ENCODE peak calls at places on chromosomes 11 and 22, in seven cellular contexts. C is astrocyte of the spinal cord, M is Peyer's patch, L is DMS153, Q is mucosa of descending colon, O is Calu3, I is NCI-H1105 treated with DMSO at 0.1 percent for 48 hours. Z is an unnamed sample.

GRCh38 chr11:7449196-7449840 is 36.0 kb upstream of the OLFML1 start:
- DNase-seq in C (no peak), M (no peak), L (no peak), Q (no peak), O (no peak), I (no peak), Z (no peak)

GRCh38 chr11:121212696-121213567 is 79.6 kb upstream of the SC5D start:
- DNase-seq in C (no peak), M (no peak), L (no peak), Q (no peak), O (no peak), I (no peak), Z (no peak)

GRCh38 chr22:39252461-39253391 is 7.9 kb upstream of the PDGFB start:
- DNase-seq in C (no peak), M (no peak), L (no peak), Q (no peak), O (no peak), I (no peak), Z (no peak)

GRCh38 chr22:46758867-46759290 is 3.6 kb upstream of the TBC1D22A start:
- DNase-seq in C (peak), M (peak), L (no peak), Q (peak), O (peak), I (no peak), Z (peak)

GRCh38 chr11:125378596-125378995 is 117.5 kb downstream of the FEZ1 start:
- DNase-seq in C (no peak), M (no peak), L (no peak), Q (no peak), O (no peak), I (no peak), Z (no peak)

GRCh38 chr11:102312656-102313055 is 4.6 kb upstream of the BIRC3 start:
- DNase-seq in C (peak), M (no peak), L (no peak), Q (no peak), O (no peak), I (no peak), Z (no peak)

GRCh38 chr11:133160754-133161153 is 371.5 kb downstream of the OPCML start:
- DNase-seq in C (no peak), M (no peak), L (no peak), Q (no peak), O (no peak), I (no peak), Z (no peak)

GRCh38 chr11:10679644-10680043 is 13.9 kb downstream of the IRAG1 start:
- DNase-seq in C (no peak), M (no peak), L (no peak), Q (no peak), O (no peak), I (no peak), Z (no peak)

GRCh38 chr11:104968365-104968855 is at the start of gene CASP4:
- DNase-seq in C (peak), M (peak), L (peak), Q (no peak), O (peak), I (peak), Z (peak)

GRCh38 chr11:74506823-74507222 is 13.3 kb upstream of the LIPT2 start:
- DNase-seq in C (no peak), M (no peak), L (no peak), Q (no peak), O (no peak), I (no peak), Z (no peak)

GRCh38 chr11:106644824-106645223 is 373.5 kb downstream of the GUCY1A2 start:
- DNase-seq in C (peak), M (no peak), L (no peak), Q (no peak), O (no peak), I (no peak), Z (no peak)

GRCh38 chr11:128467610-128468041 is 119.7 kb downstream of the ETS1 start:
- DNase-seq in C (peak), M (peak), L (no peak), Q (no peak), O (peak), I (no peak), Z (no peak)

Z was measured in colonic mucosa.